ENCODE peak calls at places on chromosomes 5 and 9, in eight cellular contexts. G is SK-N-SH; R is breast epithelium; O is CD8-positive, alpha-beta T cell; Y is astrocyte of the spinal cord; T is BE2C; J is HepG2; A is neural progenitor cell. M is an unnamed sample.

GRCh38 chr5:1965860-1966396 is 83.2 kb upstream of the IRX4 start:
- DNase-seq in T (no peak), G (no peak), J (no peak), R (no peak), A (no peak), O (no peak), Y (no peak), M (no peak)

GRCh38 chr9:89364664-89365531 is 46.6 kb downstream of the SECISBP2 start:
- DNase-seq in R (no peak), J (no peak), O (no peak), Y (no peak), A (no peak), G (no peak), T (no peak), M (no peak)

GRCh38 chr5:168712280-168712924 is 133.2 kb upstream of the PANK3 start:
- DNase-seq in T (no peak), R (no peak), Y (peak; percentile 93), A (no peak), J (no peak), O (no peak), G (no peak), M (no peak)

GRCh38 chr5:138975098-138975847 is 100.1 kb upstream of the LRRTM2 start:
- DNase-seq in G (no peak), O (no peak), J (no peak), R (no peak), Y (peak; percentile 84), T (peak; percentile 42), A (no peak), M (no peak)

GRCh38 chr5:139051392-139051791 is 146.8 kb downstream of the SIL1 start:
- DNase-seq in A (no peak), T (no peak), R (no peak), O (no peak), Y (peak; percentile 17), J (no peak), G (no peak), M (no peak)

GRCh38 chr5:147081256-147081872 is 153.5 kb upstream of the STK32A start:
- DNase-seq in O (no peak), Y (peak; percentile 13), A (peak; percentile 42), G (no peak), J (no peak), R (no peak), T (no peak), M (no peak)

GRCh38 chr9:134061688-134062371 is 6.0 kb downstream of the BRD3 start:
- DNase-seq in T (no peak), R (no peak), Y (no peak), J (no peak), G (peak; percentile 31), O (no peak), A (peak; percentile 1), M (no peak)

GRCh38 chr5:132064738-132065331 is 4.4 kb downstream of the IL3 start:
- DNase-seq in A (peak; percentile 81), G (peak; percentile 87), J (peak; percentile 52), O (peak; percentile 68), Y (peak; percentile 66), T (peak; percentile 86), R (peak; percentile 30), M (peak; percentile 78)

GRCh38 chr5:67453526-67453925 is 256.9 kb upstream of the CD180 start:
- DNase-seq in R (no peak), O (no peak), A (no peak), G (no peak), Y (peak; percentile 75), T (no peak), J (no peak), M (no peak)

GRCh38 chr5:102600964-102601363 is 102.2 kb upstream of the SLCO6A1 start:
- DNase-seq in A (no peak), O (no peak), G (no peak), Y (peak; percentile 54), T (no peak), R (no peak), J (no peak), M (no peak)

GRCh38 chr9:841371-842209 is at the start of gene DMRT1:
- DNase-seq in G (no peak), J (no peak), R (no peak), Y (no peak), A (peak; percentile 74), T (no peak), O (no peak), M (no peak)

GRCh38 chr5:76818844-76819831 is at the start of gene F2RL1:
- DNase-seq in O (peak; percentile 50), R (peak; percentile 78), A (peak; percentile 91), J (peak; percentile 81), Y (peak; percentile 90), G (peak; percentile 83), T (no peak), M (peak; percentile 98)

GRCh38 chr5:167577616-167578015 is 713.8 kb upstream of the WWC1 start:
- DNase-seq in J (no peak), A (no peak), G (no peak), R (no peak), T (no peak), O (no peak), Y (no peak), M (no peak)

GRCh38 chr5:42951847-42952411 is 88.2 kb downstream of the ANXA2R start:
- DNase-seq in G (peak; percentile 24), A (no peak), J (no peak), R (no peak), O (peak; percentile 71), T (no peak), Y (peak; percentile 62), M (no peak)

GRCh38 chr5:143390258-143390657 is 13.2 kb downstream of the NR3C1 start:
- DNase-seq in T (no peak), Y (no peak), O (no peak), J (no peak), G (no peak), A (no peak), R (no peak), M (no peak)

GRCh38 chr5:32753765-32754164 is 42.6 kb downstream of the NPR3 start:
- DNase-seq in G (no peak), O (no peak), Y (no peak), J (no peak), T (no peak), R (no peak), A (peak; percentile 6), M (no peak)

GRCh38 chr5:14849516-14850294 is 21.9 kb downstream of the ANKH start:
- DNase-seq in Y (peak; percentile 51), T (no peak), O (no peak), R (no peak), G (no peak), J (no peak), A (no peak), M (no peak)

GRCh38 chr5:175718401-175719108 is 60.7 kb downstream of the HRH2 start:
- DNase-seq in Y (no peak), T (peak; percentile 60), A (peak; percentile 57), R (no peak), O (peak; percentile 47), G (no peak), J (no peak), M (peak; percentile 74)

GRCh38 chr5:135339623-135340022 is 59.4 kb downstream of the MACROH2A1 start:
- DNase-seq in J (no peak), T (no peak), G (no peak), R (no peak), Y (no peak), O (no peak), A (no peak), M (no peak)
- TF ChIP-seq CTCF in J (no peak), T (no peak), G (no peak), R (no peak), Y (no peak), O (no peak), A (no peak), M (no peak)

DNA sequence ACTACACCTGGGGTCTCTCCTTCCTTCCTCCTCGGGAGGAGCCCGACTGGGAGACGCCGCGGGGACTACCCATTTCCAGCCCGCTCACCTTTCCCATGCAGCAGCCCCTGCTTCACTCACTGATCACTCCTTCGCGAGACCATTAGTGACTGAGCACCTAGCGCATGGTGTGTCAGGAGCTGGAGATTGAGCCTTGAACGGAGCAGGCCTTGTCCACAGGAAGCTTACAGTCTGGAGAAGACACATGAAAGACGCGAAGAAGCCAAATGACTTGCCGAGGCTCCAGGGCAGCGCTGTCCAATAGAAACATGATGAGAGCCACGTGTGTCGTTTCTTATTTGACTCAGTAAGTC is 283 bp upstream of the CFAP90 start:
- DNase-seq in O (no peak), G (no peak), Y (no peak), A (no peak), R (no peak), T (no peak), J (no peak), M (no peak)
- H3K4me3 ChIP-seq in O (no peak overlapping the region), G (peak overlapping the region; percentile 44), Y (peak overlapping the region; percentile 36), A (peak overlapping the region; percentile 76), R (peak overlapping the region; percentile 45), T (peak overlapping the region; percentile 58), J (peak overlapping the region; percentile 71), M (peak overlapping the region; percentile 72)

GRCh38 chr9:93422987-93423386 is 28.5 kb upstream of the FAM120A start:
- DNase-seq in T (no peak), G (no peak), A (no peak), Y (no peak), J (no peak), R (no peak), O (no peak), M (no peak)

GRCh38 chr9:93431498-93432105 is 19.9 kb upstream of the FAM120A start:
- DNase-seq in Y (no peak), A (no peak), O (no peak), J (peak; percentile 24), R (no peak), G (no peak), T (no peak), M (no peak)

GRCh38 chr9:93432964-93433363 is 18.5 kb upstream of the FAM120A start:
- DNase-seq in G (no peak), Y (no peak), A (no peak), T (no peak), O (no peak), J (no peak), R (no peak), M (no peak)

DNA sequence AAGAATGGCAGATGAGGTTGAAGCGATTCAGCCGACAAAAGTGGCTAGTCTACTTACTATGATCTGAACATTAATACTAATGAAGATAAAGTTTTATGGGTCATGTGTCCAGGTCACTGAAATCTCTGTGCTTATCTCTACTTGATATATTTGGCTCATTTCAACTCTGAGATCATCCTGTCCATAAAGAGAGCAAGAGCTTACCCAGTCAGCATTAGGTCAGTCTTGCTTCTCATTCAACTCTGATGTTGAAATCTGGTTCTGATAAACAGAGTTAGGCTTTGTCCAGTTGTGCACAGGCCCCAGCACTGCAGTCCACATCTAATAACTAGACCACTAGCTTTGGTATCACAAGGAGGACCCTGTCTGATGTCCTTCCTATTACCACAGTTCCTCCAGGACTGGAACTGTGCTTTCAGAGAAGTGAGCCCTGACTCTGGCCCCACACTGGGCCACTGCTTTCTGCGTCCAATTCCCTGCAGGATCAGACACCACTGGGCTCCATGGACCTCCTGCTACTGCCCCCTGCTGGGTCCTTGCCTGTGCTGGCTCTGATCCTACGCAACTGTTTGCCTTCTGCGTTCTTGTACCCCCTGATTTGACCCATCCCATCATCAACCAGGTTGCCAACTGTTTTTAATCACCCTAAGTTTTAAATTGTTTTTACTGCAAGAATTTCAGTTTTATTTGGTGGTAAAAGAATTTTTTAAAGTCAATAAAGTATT is 23.7 kb upstream of the FAM120A start:
- DNase-seq in R (no peak), T (peak; percentile 40), J (peak; percentile 13), Y (no peak), A (peak; percentile 31), O (no peak), G (no peak), M (no peak)
- TF ChIP-seq CTCF in R (no peak), T (peak; percentile 55), J (peak; percentile 79), Y (no peak), A (peak; percentile 49), O (no peak), G (peak; percentile 19), M (no peak)

GRCh38 chr9:76905984-76906861 is at the start of gene PRUNE2:
- DNase-seq in R (peak; percentile 20), A (peak; percentile 92), Y (peak; percentile 89), T (peak; percentile 96), O (no peak), J (no peak), G (peak; percentile 35), M (peak; percentile 54)
- H3K4me3 ChIP-seq in R (peak within 1 kb of the TSS; percentile 47), A (peak within 1 kb of the TSS; percentile 61), Y (peak within 1 kb of the TSS; percentile 55), T (peak within 1 kb of the TSS; percentile 83), O (no peak within 1 kb of the TSS), J (no peak within 1 kb of the TSS), G (peak within 1 kb of the TSS; percentile 33), M (peak within 1 kb of the TSS; percentile 29)